ENCODE peak calls at places on chromosomes 4 and X, in four cellular contexts. W is HepG2, A is A549, N is HFFc6. Z is an unnamed sample.

GRCh38 chr4:109040441-109040840 is 262.0 kb downstream of the COL25A1 start:
- DNase-seq in W (no peak), N (no peak), A (no peak), Z (peak; percentile 55)

GRCh38 chrX:131801911-131802310 is 221.2 kb upstream of the STK26 start:
- DNase-seq in A (no peak), N (no peak), W (no peak), Z (no peak)

GRCh38 chr4:122536001-122536400 is 79.5 kb upstream of the IL2 start:
- DNase-seq in A (no peak), W (no peak), N (no peak), Z (no peak)

GRCh38 chr4:165966833-165967232 is 93.8 kb downstream of the TLL1 start:
- DNase-seq in N (no peak), A (no peak), W (no peak), Z (no peak)

GRCh38 chr4:40831462-40831861 is 81.7 kb downstream of the NSUN7 start:
- DNase-seq in W (no peak), A (no peak), N (no peak), Z (no peak)

GRCh38 chr4:11632015-11632414 is 203.3 kb upstream of the HS3ST1 start:
- DNase-seq in N (no peak), W (no peak), A (no peak), Z (no peak)

GRCh38 chr4:121801715-121802075 is 572 bp downstream of the EXOSC9 start:
- DNase-seq in W (no peak), A (no peak), N (no peak), Z (no peak)

GRCh38 chrX:151513472-151513871 is 50.0 kb upstream of the PASD1 start:
- DNase-seq in W (no peak), A (no peak), N (no peak), Z (no peak)

GRCh38 chr4:40321671-40322131 is 13.4 kb upstream of the CHRNA9 start:
- DNase-seq in N (peak; percentile 90), A (peak; percentile 12), W (no peak), Z (peak; percentile 54)

GRCh38 chr4:15451866-15452765 is 17.6 kb upstream of the CC2D2A start:
- DNase-seq in W (no peak), A (peak; percentile 35), N (peak; percentile 95), Z (peak; percentile 87)

GRCh38 chrX:153626863-153627674 is 19.9 kb upstream of the DUSP9 start:
- DNase-seq in N (no peak), A (no peak), W (peak; percentile 88), Z (no peak)

GRCh38 chrX:154654372-154654771 is 993 bp upstream of the CTAG2 start:
- DNase-seq in N (no peak), W (no peak), A (no peak), Z (no peak)

GRCh38 chrX:49271341-49271740 is 1.7 kb downstream of the PPP1R3F start:
- DNase-seq in W (no peak), A (no peak), N (no peak), Z (no peak)

GRCh38 chr4:182918791-182919302 is 1.7 kb upstream of the DCTD start:
- DNase-seq in N (no peak), A (no peak), W (no peak), Z (no peak)

GRCh38 chr4:82043809-82044137 is 330.0 kb downstream of the HNRNPD start:
- DNase-seq in W (no peak), N (no peak), A (no peak), Z (no peak)

GRCh38 chr4:4606321-4606720 is 64.5 kb upstream of the STX18 start:
- DNase-seq in A (peak; percentile 7), W (no peak), N (peak; percentile 39), Z (peak; percentile 37)

GRCh38 chr4:144578681-144579080 is 67.3 kb upstream of the HHIP start:
- DNase-seq in A (no peak), W (no peak), N (peak; percentile 43), Z (peak; percentile 67)

GRCh38 chrX:32929040-32929439 is 282.3 kb downstream of the DMD start:
- DNase-seq in N (no peak), W (no peak), A (no peak), Z (no peak)

GRCh38 chr4:137393043-137393442 is 139.3 kb downstream of the PCDH18 start:
- DNase-seq in W (no peak), N (no peak), A (no peak), Z (peak; percentile 69)

GRCh38 chr4:173420324-173420752 is 21.4 kb upstream of the SCRG1 start:
- DNase-seq in W (peak; percentile 8), N (peak; percentile 16), A (peak; percentile 5), Z (peak; percentile 48)

GRCh38 chrX:24846551-24847170 is 152.9 kb downstream of the POLA1 start:
- DNase-seq in N (peak; percentile 1), A (no peak), W (no peak), Z (peak; percentile 68)

GRCh38 chr4:35463251-35463952 is 780.9 kb downstream of the ARAP2 start:
- DNase-seq in W (no peak), N (no peak), A (no peak), Z (no peak)

GRCh38 chrX:131621650-131622049 is 77.8 kb downstream of the OR13H1 start:
- DNase-seq in W (no peak), N (no peak), A (no peak), Z (no peak)

GRCh38 chr4:139184129-139184528 is 7.1 kb upstream of the ELF2 start:
- DNase-seq in A (peak; percentile 43), N (peak; percentile 53), W (no peak), Z (peak; percentile 71)

GRCh38 chrX:45986971-45987370 is 558.2 kb downstream of the ZNF674 start:
- DNase-seq in N (no peak), A (peak; percentile 18), W (no peak), Z (peak; percentile 41)

GRCh38 chr4:120078216-120078615 is 11.6 kb upstream of the MAD2L1 start:
- DNase-seq in N (no peak), A (no peak), W (no peak), Z (peak; percentile 16)

GRCh38 chrX:115563633-115564182 is 2.7 kb downstream of the PLS3 start:
- DNase-seq in A (peak; percentile 25), N (no peak), W (no peak), Z (no peak)

GRCh38 chrX:103151799-103152198 is 58.9 kb upstream of the NXF3 start:
- DNase-seq in A (no peak), W (no peak), N (peak; percentile 20), Z (peak; percentile 42)

GRCh38 chr4:151553874-151554273 is 144.9 kb downstream of the FHIP1A start:
- DNase-seq in N (no peak), A (no peak), W (no peak), Z (no peak)

GRCh38 chr4:123624959-123625358 is 228.4 kb downstream of the SPRY1 start:
- DNase-seq in N (no peak), W (no peak), A (no peak), Z (no peak)

GRCh38 chrX:80879916-80880315 is 70.2 kb upstream of the BRWD3 start:
- DNase-seq in A (no peak), W (no peak), N (peak; percentile 41), Z (no peak)

GRCh38 chr4:26081795-26082498 is 167.9 kb downstream of the SMIM20 start:
- DNase-seq in A (peak; percentile 27), N (peak; percentile 34), W (peak; percentile 32), Z (no peak)

GRCh38 chr4:187077749-187078148 is 354.1 kb upstream of the FAT1 start:
- DNase-seq in W (no peak), A (no peak), N (no peak), Z (no peak)

GRCh38 chr4:92996533-92996932 is 692.8 kb downstream of the GRID2 start:
- DNase-seq in W (no peak), N (no peak), A (no peak), Z (no peak)

DNA sequence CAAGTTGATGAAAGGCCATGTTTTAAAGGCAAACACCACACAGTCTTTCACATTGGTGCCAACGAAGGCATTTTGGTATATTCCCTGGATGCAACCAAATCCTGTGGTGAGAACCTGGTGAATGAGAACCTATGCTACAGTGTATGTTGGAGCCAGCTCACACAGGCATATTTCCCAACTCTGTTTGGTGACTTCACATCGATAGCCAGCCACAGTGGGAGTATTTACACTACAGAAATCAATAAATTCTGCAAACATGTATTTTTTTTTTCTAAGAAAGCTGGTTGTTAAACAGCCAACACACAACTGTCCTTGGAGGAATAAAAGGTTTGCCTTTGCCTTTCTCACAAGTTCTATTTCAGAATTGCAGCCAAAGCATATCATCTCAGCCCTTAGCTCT is 691.0 kb downstream of the GRID2 start:
- DNase-seq in W (no peak), A (no peak), N (no peak), Z (no peak)
- TF ChIP-seq CTCF in W (no peak), A (no peak), N (no peak), Z (no peak)

DNA sequence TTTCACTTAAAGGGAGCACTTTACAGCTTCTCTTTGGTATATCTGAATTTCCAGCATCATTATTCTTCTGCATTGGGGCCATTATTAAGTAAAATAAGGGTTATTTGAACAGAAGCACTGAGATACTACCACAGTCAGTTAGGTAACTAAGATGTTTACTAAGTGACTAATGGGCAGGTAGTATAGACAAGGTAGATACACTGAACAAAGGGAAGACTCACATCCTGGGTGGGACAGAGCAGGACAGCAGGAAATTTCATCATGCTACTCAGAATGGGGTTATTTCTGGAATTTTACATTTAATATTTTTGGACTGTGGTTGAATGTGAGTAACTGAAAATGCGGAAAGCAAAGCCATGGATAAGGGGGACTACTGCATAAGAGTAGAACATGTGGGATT is 316.0 kb downstream of the CCSER1 start:
- DNase-seq in N (no peak), A (no peak), W (no peak), Z (no peak)
- TF ChIP-seq CTCF in N (no peak), A (no peak), W (no peak), Z (no peak)

GRCh38 chr4:1326751-1327525 is 20.1 kb upstream of the UVSSA start:
- DNase-seq in A (no peak), W (no peak), N (no peak), Z (no peak)

GRCh38 chr4:1323635-1324442 is 23.2 kb upstream of the UVSSA start:
- DNase-seq in W (no peak), A (peak; percentile 72), N (peak; percentile 92), Z (peak; percentile 91)

GRCh38 chr4:1327526-1328266 is 19.3 kb upstream of the UVSSA start:
- DNase-seq in N (no peak), W (no peak), A (no peak), Z (no peak)

GRCh38 chr4:1325176-1325480 is 21.9 kb upstream of the UVSSA start:
- DNase-seq in N (no peak), W (no peak), A (no peak), Z (no peak)

GRCh38 chr4:1325681-1326635 is 21.1 kb upstream of the UVSSA start:
- DNase-seq in W (no peak), N (no peak), A (no peak), Z (no peak)
- TF ChIP-seq CTCF in W (no peak), N (no peak), A (no peak), Z (no peak)

DNA sequence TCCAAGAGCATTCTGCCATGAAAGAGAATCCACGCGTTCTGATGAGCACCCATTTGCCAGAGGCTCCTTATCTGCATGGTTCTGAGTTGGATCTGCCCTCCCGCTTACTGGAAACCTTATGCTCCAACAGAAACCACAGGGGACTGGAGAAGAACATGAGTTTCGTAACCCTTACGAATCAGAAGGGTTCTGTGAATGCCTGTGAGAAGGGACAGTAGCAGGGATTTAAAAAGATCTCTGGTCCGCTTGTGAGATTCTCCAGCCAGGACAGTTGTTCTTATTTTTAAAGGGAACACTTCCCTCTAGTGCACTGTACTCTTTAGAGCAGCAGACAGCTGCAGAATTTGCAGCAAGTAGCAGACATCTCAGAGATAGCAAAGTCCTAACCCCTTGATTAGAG is 22.5 kb upstream of the CENPU start:
- DNase-seq in A (no peak), W (no peak), N (no peak), Z (peak; percentile 53)
- TF ChIP-seq CTCF in A (no peak), W (no peak), N (no peak), Z (no peak)